ENCODE peak calls at places on chromosomes 12 and 14, in five cellular contexts. B is lower lobe of right lung; G is CD8-positive, alpha-beta T cell; D is mammary epithelial cell; P is HepG2. A is an unnamed sample.

GRCh38 chr12:3127832-3128231 is 50.7 kb downstream of the TSPAN9 start:
- DNase-seq in B (no peak), G (no peak), D (no peak), P (no peak), A (no peak)

GRCh38 chr12:53985900-53986685 is 1.1 kb downstream of the HOXC10 start:
- DNase-seq in B (no peak), G (no peak), D (no peak), P (no peak), A (peak; percentile 58)

GRCh38 chr14:64891839-64892375 is 12.2 kb upstream of the SPTB start:
- DNase-seq in B (no peak), G (no peak), D (peak; percentile 43), P (peak; percentile 56), A (no peak)

GRCh38 chr12:111748867-111749266 is 17.9 kb upstream of the ALDH2 start:
- DNase-seq in B (no peak), G (no peak), D (no peak), P (no peak), A (no peak)

GRCh38 chr12:55142896-55143870 is 17.0 kb downstream of the OR9K2 start:
- DNase-seq in B (no peak), G (peak; percentile 18), D (peak; percentile 44), P (peak; percentile 40), A (no peak)

GRCh38 chr12:30691122-30691879 is 4.4 kb downstream of the IPO8 start:
- DNase-seq in B (no peak), G (no peak), D (peak; percentile 54), P (peak; percentile 41), A (no peak)

GRCh38 chr14:77037886-77038511 is 9.5 kb upstream of the IRF2BPL start:
- DNase-seq in B (peak; percentile 68), G (peak; percentile 49), D (no peak), P (no peak), A (peak; percentile 82)

GRCh38 chr12:45214739-45215418 is 1.0 kb upstream of the ANO6 start:
- DNase-seq in B (no peak), G (no peak), D (no peak), P (no peak), A (no peak)

GRCh38 chr12:14777271-14777670 is 26.0 kb downstream of the WBP11 start:
- DNase-seq in B (no peak), G (no peak), D (peak; percentile 30), P (peak; percentile 77), A (no peak)

GRCh38 chr14:24887623-24888304 is 162.2 kb downstream of the STXBP6 start:
- DNase-seq in B (no peak), G (no peak), D (peak; percentile 64), P (no peak), A (no peak)

GRCh38 chr12:26156996-26157395 is 32.2 kb upstream of the BHLHE41 start:
- DNase-seq in B (no peak), G (no peak), D (no peak), P (no peak), A (no peak)

GRCh38 chr12:113473942-113474341 is 2.3 kb upstream of the LHX5 start:
- DNase-seq in B (no peak), G (no peak), D (no peak), P (no peak), A (no peak)

GRCh38 chr12:720231-720941 is 32.0 kb upstream of the WNK1 start:
- DNase-seq in B (no peak), G (no peak), D (no peak), P (no peak), A (no peak)

GRCh38 chr14:66359500-66359899 is 126.7 kb upstream of the CCDC196 start:
- DNase-seq in B (no peak), G (no peak), D (peak; percentile 25), P (peak; percentile 53), A (no peak)

GRCh38 chr14:32434180-32434579 is 105.1 kb downstream of the AKAP6 start:
- DNase-seq in B (no peak), G (no peak), D (peak; percentile 26), P (no peak), A (no peak)

GRCh38 chr14:63982156-63982555 is 129.4 kb downstream of the SYNE2 start:
- DNase-seq in B (no peak), G (no peak), D (no peak), P (no peak), A (no peak)

GRCh38 chr14:76138758-76139723 is 12.7 kb upstream of the GPATCH2L start:
- DNase-seq in B (no peak), G (no peak), D (no peak), P (no peak), A (no peak)

GRCh38 chr14:101481557-101481956 is 79.7 kb upstream of the DIO3 start:
- DNase-seq in B (peak; percentile 24), G (no peak), D (no peak), P (no peak), A (peak; percentile 11)

GRCh38 chr12:63869656-63870055 is 25.2 kb downstream of the SRGAP1 start:
- DNase-seq in B (no peak), G (no peak), D (peak; percentile 4), P (no peak), A (no peak)

GRCh38 chr14:51607677-51608076 is 44.0 kb upstream of the FRMD6 start:
- DNase-seq in B (no peak), G (no peak), D (no peak), P (no peak), A (no peak)

GRCh38 chr12:88308825-88309224 is 166.7 kb downstream of the TMTC3 start:
- DNase-seq in B (no peak), G (no peak), D (peak; percentile 59), P (no peak), A (no peak)

GRCh38 chr14:35855886-35856481 is 29.8 kb downstream of the BRMS1L start:
- DNase-seq in B (no peak), G (no peak), D (no peak), P (no peak), A (no peak)

GRCh38 chr12:10409387-10409786 is at the start of gene KLRC4:
- DNase-seq in B (no peak), G (no peak), D (no peak), P (no peak), A (no peak)

GRCh38 chr12:126051611-126052107 is 986.4 kb downstream of the AACS start:
- DNase-seq in B (no peak), G (no peak), D (peak; percentile 31), P (no peak), A (no peak)

GRCh38 chr14:81464253-81465001 is 64.3 kb upstream of the STON2 start:
- DNase-seq in B (no peak), G (peak; percentile 29), D (peak; percentile 45), P (peak; percentile 53), A (no peak)

DNA sequence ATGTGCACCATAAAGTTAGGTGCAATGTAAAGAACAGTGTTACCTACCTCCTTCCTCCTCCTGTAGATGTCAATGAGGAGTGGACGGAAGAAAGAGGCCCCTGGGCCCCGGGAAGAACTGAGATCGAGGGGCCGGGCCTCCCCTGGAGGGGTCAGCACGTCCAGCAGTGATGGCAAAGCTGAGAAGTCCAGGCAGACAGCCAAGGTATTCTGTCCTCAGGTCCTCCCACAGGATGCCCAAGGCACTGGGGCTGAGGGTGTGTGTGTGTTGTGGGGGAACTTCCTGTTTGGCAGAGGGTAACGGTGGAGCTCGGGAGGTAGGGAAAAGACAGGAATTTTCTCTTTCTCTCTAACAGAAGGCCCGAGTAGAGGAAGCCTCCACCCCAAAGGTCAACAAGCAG is 6.4 kb downstream of the ATN1 start:
- DNase-seq in B (no peak), G (no peak), D (no peak), P (no peak), A (no peak)
- H3K4me1 ChIP-seq in B (peaks cover 83% of the 10 kb centered on the region), G (peaks cover 36% of the 10 kb centered on the region), D (peaks cover 49% of the 10 kb centered on the region), P (peaks cover 50% of the 10 kb centered on the region), A (peaks cover 64% of the 10 kb centered on the region)

GRCh38 chr12:16359512-16360491 is 12.4 kb downstream of the MGST1 start:
- DNase-seq in B (peak; percentile 78), G (no peak), D (peak; percentile 25), P (peak; percentile 56), A (peak; percentile 82)
- TF ChIP-seq CTCF in B (peak; percentile 70), G (no peak), D (peak; percentile 83), P (peak; percentile 82), A (peak; percentile 70)

GRCh38 chr14:105483300-105484068 is 3.2 kb upstream of the CRIP1 start:
- DNase-seq in B (no peak), G (no peak), D (no peak), P (no peak), A (no peak)
- H3K27me3 ChIP-seq in B (no peaks in the 10 kb centered on the region), G (no peaks in the 10 kb centered on the region), D (no peaks in the 10 kb centered on the region), P (peaks cover 32% of the 10 kb centered on the region), A (no peaks in the 10 kb centered on the region)

GRCh38 chr12:62282375-62282774 is 22.2 kb downstream of the USP15 start:
- DNase-seq in B (no peak), G (no peak), D (no peak), P (no peak), A (no peak)

GRCh38 chr12:62278022-62278421 is 17.8 kb downstream of the USP15 start:
- DNase-seq in B (no peak), G (no peak), D (no peak), P (no peak), A (no peak)

GRCh38 chr12:62273724-62274380 is 13.6 kb downstream of the USP15 start:
- DNase-seq in B (no peak), G (no peak), D (no peak), P (peak; percentile 16), A (no peak)

GRCh38 chr12:62279961-62280360 is 19.8 kb downstream of the USP15 start:
- DNase-seq in B (no peak), G (no peak), D (no peak), P (no peak), A (no peak)

GRCh38 chr12:62279058-62279457 is 18.9 kb downstream of the USP15 start:
- DNase-seq in B (no peak), G (no peak), D (no peak), P (no peak), A (no peak)
- H3K4me1 ChIP-seq in B (peaks cover 25% of the 10 kb centered on the region), G (peaks cover 47% of the 10 kb centered on the region), D (no peaks in the 10 kb centered on the region), P (peaks cover 9% of the 10 kb centered on the region), A (peaks cover 29% of the 10 kb centered on the region)

GRCh38 chr12:69602954-69603353 is 7.8 kb downstream of the LRRC10 start:
- DNase-seq in B (no peak), G (no peak), D (no peak), P (no peak), A (no peak)
- TF ChIP-seq CTCF in B (no peak), G (no peak), D (no peak), P (no peak), A (no peak)